ENCODE peak calls at places on chromosomes 2 and 18, in ten cellular contexts. N is endothelial cell; P is posterior cingulate gyrus; Q is thoracic aorta; H is HCT116; U is fibroblast of lung; V is CD8-positive, alpha-beta memory T cell; O is HEK293T; S is naive thymus-derived CD4-positive, alpha-beta T cell; A is GM04504. F is an unnamed sample.

GRCh38 chr2:10072656-10073480 is 7.3 kb downstream of the CYS1 start:
- DNase-seq in N (peak), P (peak), Q (peak), H (peak), U (peak), V (peak), O (peak), S (peak), A (peak), F (peak)

GRCh38 chr18:38415811-38416210 is 850.2 kb upstream of the CELF4 start:
- DNase-seq in N (no peak), P (no peak), Q (no peak), H (no peak), U (no peak), V (no peak), O (no peak), S (no peak), A (no peak), F (no peak)

GRCh38 chr2:29921560-29921915 is at the start of gene ALK:
- DNase-seq in N (peak), P (peak), Q (peak), H (no peak), U (peak), V (peak), O (peak), S (peak), A (peak), F (peak)

GRCh38 chr2:83899271-83899670 is 559.8 kb downstream of the SUCLG1 start:
- DNase-seq in N (no peak), P (no peak), Q (no peak), H (no peak), U (no peak), V (no peak), O (no peak), S (no peak), A (no peak), F (no peak)

GRCh38 chr2:48530033-48530804 is at the start of gene STON1:
- DNase-seq in N (peak), P (no peak), Q (no peak), H (no peak), U (peak), V (peak), O (peak), S (peak), A (no peak), F (peak)

GRCh38 chr2:233346930-233347329 is 7.4 kb upstream of the DGKD start:
- DNase-seq in N (no peak), P (no peak), Q (no peak), H (no peak), U (no peak), V (no peak), O (no peak), S (no peak), A (no peak), F (no peak)

GRCh38 chr18:48326901-48327675 is 82.1 kb downstream of the ZBTB7C start:
- DNase-seq in N (no peak), P (no peak), Q (no peak), H (no peak), U (peak), V (no peak), O (no peak), S (no peak), A (no peak), F (no peak)

GRCh38 chr18:12076424-12077140 is 17.1 kb upstream of the ANKRD62 start:
- DNase-seq in N (peak), P (no peak), Q (no peak), H (no peak), U (peak), V (no peak), O (peak), S (no peak), A (no peak), F (no peak)

GRCh38 chr2:134021830-134022524 is 231.9 kb upstream of the MGAT5 start:
- DNase-seq in N (no peak), P (no peak), Q (no peak), H (no peak), U (no peak), V (no peak), O (no peak), S (no peak), A (no peak), F (no peak)

GRCh38 chr2:234463626-234464290 is 33.1 kb downstream of the ARL4C start:
- DNase-seq in N (no peak), P (no peak), Q (no peak), H (no peak), U (peak), V (peak), O (no peak), S (peak), A (no peak), F (no peak)

GRCh38 chr2:45275235-45275805 is 266.1 kb upstream of the SIX2 start:
- DNase-seq in N (no peak), P (no peak), Q (no peak), H (no peak), U (peak), V (no peak), O (no peak), S (no peak), A (no peak), F (no peak)

GRCh38 chr2:107036293-107036692 is 150.3 kb upstream of the ST6GAL2 start:
- DNase-seq in N (no peak), P (no peak), Q (no peak), H (no peak), U (no peak), V (no peak), O (no peak), S (no peak), A (no peak), F (no peak)

GRCh38 chr2:231204581-231204980 is 6.2 kb downstream of the ARMC9 start:
- DNase-seq in N (no peak), P (no peak), Q (no peak), H (no peak), U (no peak), V (no peak), O (no peak), S (no peak), A (no peak), F (no peak)

GRCh38 chr2:85053802-85054201 is 79.4 kb upstream of the TCF7L1 start:
- DNase-seq in N (no peak), P (no peak), Q (no peak), H (peak), U (peak), V (no peak), O (no peak), S (no peak), A (peak), F (peak)

GRCh38 chr18:62867521-62867920 is 152.2 kb downstream of the PHLPP1 start:
- DNase-seq in N (no peak), P (no peak), Q (no peak), H (no peak), U (peak), V (no peak), O (no peak), S (no peak), A (no peak), F (no peak)

GRCh38 chr18:6976935-6977334 is 140.7 kb downstream of the LAMA1 start:
- DNase-seq in N (no peak), P (no peak), Q (no peak), H (no peak), U (no peak), V (no peak), O (no peak), S (no peak), A (no peak), F (no peak)

GRCh38 chr18:48905541-48905940 is 45.2 kb downstream of the SMAD7 start:
- DNase-seq in N (no peak), P (no peak), Q (no peak), H (no peak), U (no peak), V (no peak), O (no peak), S (no peak), A (no peak), F (no peak)

GRCh38 chr2:119579457-119580295 is 35.4 kb downstream of the CFAP221 start:
- DNase-seq in N (no peak), P (no peak), Q (no peak), H (no peak), U (no peak), V (no peak), O (no peak), S (no peak), A (no peak), F (no peak)

GRCh38 chr2:160889439-160889838 is 270.8 kb upstream of the TANK start:
- DNase-seq in N (no peak), P (no peak), Q (no peak), H (no peak), U (no peak), V (no peak), O (no peak), S (no peak), A (no peak), F (no peak)

GRCh38 chr18:6444484-6445228 is 29.9 kb upstream of the L3MBTL4 start:
- DNase-seq in N (no peak), P (no peak), Q (no peak), H (no peak), U (no peak), V (no peak), O (no peak), S (no peak), A (no peak), F (no peak)

GRCh38 chr18:46542545-46542944 is 114.5 kb downstream of the LOXHD1 start:
- DNase-seq in N (peak), P (no peak), Q (no peak), H (no peak), U (peak), V (no peak), O (no peak), S (no peak), A (no peak), F (no peak)

GRCh38 chr2:45668509-45668908 is 17.0 kb downstream of the PRKCE start:
- DNase-seq in N (no peak), P (no peak), Q (no peak), H (no peak), U (no peak), V (no peak), O (no peak), S (no peak), A (no peak), F (no peak)

GRCh38 chr18:48929212-48929612 is 21.6 kb downstream of the SMAD7 start:
- DNase-seq in N (no peak), P (no peak), Q (no peak), H (no peak), U (peak), V (no peak), O (no peak), S (no peak), A (no peak), F (no peak)

GRCh38 chr2:201962766-201963555 is 70.7 kb upstream of the FZD7 start:
- DNase-seq in N (no peak), P (no peak), Q (no peak), H (no peak), U (no peak), V (no peak), O (no peak), S (no peak), A (no peak), F (no peak)

GRCh38 chr2:147273106-147273505 is 571.7 kb upstream of the ACVR2A start:
- DNase-seq in N (no peak), P (no peak), Q (no peak), H (no peak), U (no peak), V (no peak), O (no peak), S (no peak), A (no peak), F (no peak)

GRCh38 chr2:71692621-71693277 is 239.4 kb downstream of the DYSF start:
- DNase-seq in N (no peak), P (no peak), Q (no peak), H (no peak), U (no peak), V (no peak), O (no peak), S (no peak), A (no peak), F (peak)